ENCODE peak calls at places on chromosomes 12 and 14, in eight cellular contexts. L, Q, V, A, O, U, G and F are unnamed samples.

GRCh38 chr14:57833304-57833703 is 32.6 kb downstream of the SLC35F4 start:
- DNase-seq in Q (peak), V (peak), A (no peak), G (peak), U (no peak), L (peak), O (no peak), F (peak)

GRCh38 chr14:90111895-90112534 is 50.2 kb downstream of the KCNK13 start:
- DNase-seq in O (no peak), V (peak), Q (peak), L (peak), G (peak), U (no peak), A (no peak), F (peak)

GRCh38 chr12:4114986-4115385 is 158.6 kb upstream of the CCND2 start:
- DNase-seq in L (no peak), G (no peak), U (no peak), Q (no peak), A (no peak), V (no peak), O (peak), F (no peak)

GRCh38 chr12:13913371-13913770 is 68.0 kb downstream of the GRIN2B start:
- DNase-seq in A (no peak), V (no peak), G (no peak), L (no peak), U (no peak), O (no peak), Q (no peak), F (no peak)

GRCh38 chr14:95620659-95621059 is 65.6 kb upstream of the TCL1B start:
- DNase-seq in G (no peak), L (peak), Q (no peak), U (no peak), V (no peak), O (peak), A (peak), F (no peak)

GRCh38 chr14:73850940-73851339 is 691 bp upstream of the PTGR2 start:
- DNase-seq in A (no peak), U (no peak), V (no peak), G (no peak), O (no peak), Q (peak), L (peak), F (no peak)

GRCh38 chr14:99564256-99564902 is 39.6 kb downstream of the CCDC85C start:
- DNase-seq in A (peak), O (no peak), G (peak), V (peak), L (peak), U (peak), Q (peak), F (peak)

GRCh38 chr12:18750087-18750486 is 12.2 kb downstream of the CAPZA3 start:
- DNase-seq in A (no peak), G (no peak), L (peak), Q (peak), O (no peak), V (no peak), U (no peak), F (no peak)

GRCh38 chr12:62304560-62304959 is 44.4 kb downstream of the USP15 start:
- DNase-seq in Q (no peak), V (no peak), U (no peak), A (no peak), G (no peak), L (no peak), O (no peak), F (no peak)

GRCh38 chr12:12804432-12804886 is 8.7 kb upstream of the DDX47 start:
- DNase-seq in Q (peak), L (peak), G (peak), U (no peak), A (no peak), V (peak), O (no peak), F (peak)

DNA sequence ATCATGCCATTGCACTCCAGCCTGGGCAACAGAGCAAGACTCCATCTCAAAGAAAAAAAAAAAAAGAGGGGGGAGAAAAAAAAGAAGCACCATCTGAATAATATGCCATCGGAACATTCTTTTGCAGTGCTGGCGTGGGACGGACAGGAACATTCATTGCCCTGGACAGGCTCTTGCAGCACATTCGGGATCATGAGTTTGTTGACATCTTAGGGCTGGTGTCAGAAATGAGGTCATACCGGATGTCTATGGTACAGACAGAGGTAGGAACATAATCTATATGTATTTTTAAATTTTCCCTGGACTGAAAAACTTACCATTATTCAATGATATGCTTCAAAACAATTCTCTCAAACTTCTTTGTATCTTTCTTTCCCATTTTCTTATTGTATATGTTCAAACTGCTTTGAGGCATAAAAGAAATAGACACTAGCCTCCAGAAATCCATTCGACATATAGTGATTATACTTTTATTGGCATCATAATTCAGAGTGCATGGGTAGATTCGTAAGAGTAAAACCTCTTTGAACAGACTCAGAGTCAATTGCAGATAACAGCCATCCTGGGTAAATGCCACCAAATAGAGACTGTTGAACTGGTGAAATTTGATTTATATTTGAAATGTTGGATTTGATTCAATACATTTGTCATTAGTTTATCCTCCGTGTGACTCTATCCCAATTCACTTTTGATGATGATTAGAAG is 199.7 kb downstream of the EPS8 start:
- DNase-seq in U (no peak), Q (no peak), G (no peak), V (no peak), L (no peak), O (no peak), A (no peak), F (no peak)
- H3K4me3 ChIP-seq in U (no peak), Q (no peak), G (no peak), V (no peak), L (no peak), O (no peak), A (no peak), F (peak)

GRCh38 chr12:119183942-119184695 is 5.4 kb downstream of the HSPB8 start:
- DNase-seq in L (no peak), O (no peak), U (peak), A (peak), Q (no peak), V (no peak), G (no peak), F (no peak)
- H3K4me3 ChIP-seq in L (no peak), O (no peak), U (peak), A (no peak), Q (no peak), V (no peak), G (no peak), F (no peak)

GRCh38 chr12:55743967-55744931 is 1.3 kb downstream of the GDF11 start:
- DNase-seq in G (no peak), O (no peak), L (no peak), Q (no peak), U (no peak), V (no peak), A (no peak), F (no peak)

GRCh38 chr12:55746147-55746912 is 3.4 kb downstream of the GDF11 start:
- DNase-seq in L (no peak), A (no peak), Q (no peak), G (no peak), U (no peak), O (no peak), V (no peak), F (no peak)

GRCh38 chr12:55746913-55747231 is 4.0 kb downstream of the GDF11 start:
- DNase-seq in U (no peak), A (no peak), O (no peak), V (no peak), G (no peak), L (no peak), Q (no peak), F (no peak)

GRCh38 chr12:55743131-55743921 is 404 bp downstream of the GDF11 start:
- DNase-seq in V (no peak), U (peak), L (peak), Q (peak), A (peak), G (no peak), O (peak), F (peak)

DNA sequence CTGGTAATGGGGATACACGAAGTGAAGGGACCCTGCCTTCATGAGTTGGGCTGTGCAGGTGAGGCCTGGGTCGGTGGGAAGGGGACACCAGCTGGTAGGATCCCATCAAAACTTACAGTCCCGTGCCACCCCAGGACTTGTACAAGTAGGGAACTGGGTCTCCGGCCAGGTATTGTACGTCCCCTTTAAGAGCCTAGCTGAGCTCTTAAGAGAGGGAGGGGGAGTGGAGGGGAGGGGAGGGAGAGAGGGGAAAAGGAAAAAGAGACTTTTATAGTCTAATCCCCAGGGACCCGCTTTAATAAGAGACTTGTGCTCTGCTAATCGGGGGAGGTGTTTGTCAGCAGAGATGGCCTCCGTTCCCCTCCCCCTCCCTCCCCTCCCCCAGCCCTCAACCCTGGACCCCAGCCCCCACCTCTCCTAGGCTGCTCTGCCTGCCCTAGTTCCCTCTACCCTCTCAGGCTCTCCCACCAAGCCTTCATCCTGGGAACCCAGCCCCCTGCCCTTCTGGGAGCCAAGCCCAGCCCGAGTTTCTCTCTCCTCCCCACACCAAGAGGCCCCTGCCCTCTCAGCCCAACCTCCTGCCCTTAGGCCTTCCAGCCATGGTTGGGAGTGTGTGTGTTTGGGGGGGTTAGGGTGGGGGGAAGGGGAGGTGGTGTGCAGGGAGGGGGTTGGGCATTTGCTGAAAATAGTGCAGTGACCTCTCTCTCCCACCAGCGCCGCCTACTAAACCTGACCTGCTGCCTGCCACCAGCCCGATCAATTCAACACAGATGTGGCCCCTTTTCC is 2.6 kb downstream of the GDF11 start:
- DNase-seq in G (no peak), L (no peak), A (no peak), Q (no peak), U (peak), O (no peak), V (no peak), F (no peak)
- H3K4me3 ChIP-seq in G (peak), L (peak), A (no peak), Q (peak), U (peak), O (no peak), V (peak), F (peak)

GRCh38 chr12:59665692-59666091 is 69.9 kb downstream of the SLC16A7 start:
- DNase-seq in A (no peak), L (no peak), U (no peak), V (no peak), O (no peak), G (no peak), Q (no peak), F (no peak)
- H3K4me3 ChIP-seq in A (no peak), L (no peak), U (peak), V (no peak), O (no peak), G (no peak), Q (no peak), F (no peak)

GRCh38 chr14:49770212-49770817 is 2.4 kb downstream of the KLHDC2 start:
- DNase-seq in V (no peak), Q (peak), A (no peak), U (no peak), G (no peak), O (no peak), L (peak), F (peak)
- H3K4me3 ChIP-seq in V (peak), Q (peak), A (no peak), U (peak), G (no peak), O (no peak), L (peak), F (peak)

DNA sequence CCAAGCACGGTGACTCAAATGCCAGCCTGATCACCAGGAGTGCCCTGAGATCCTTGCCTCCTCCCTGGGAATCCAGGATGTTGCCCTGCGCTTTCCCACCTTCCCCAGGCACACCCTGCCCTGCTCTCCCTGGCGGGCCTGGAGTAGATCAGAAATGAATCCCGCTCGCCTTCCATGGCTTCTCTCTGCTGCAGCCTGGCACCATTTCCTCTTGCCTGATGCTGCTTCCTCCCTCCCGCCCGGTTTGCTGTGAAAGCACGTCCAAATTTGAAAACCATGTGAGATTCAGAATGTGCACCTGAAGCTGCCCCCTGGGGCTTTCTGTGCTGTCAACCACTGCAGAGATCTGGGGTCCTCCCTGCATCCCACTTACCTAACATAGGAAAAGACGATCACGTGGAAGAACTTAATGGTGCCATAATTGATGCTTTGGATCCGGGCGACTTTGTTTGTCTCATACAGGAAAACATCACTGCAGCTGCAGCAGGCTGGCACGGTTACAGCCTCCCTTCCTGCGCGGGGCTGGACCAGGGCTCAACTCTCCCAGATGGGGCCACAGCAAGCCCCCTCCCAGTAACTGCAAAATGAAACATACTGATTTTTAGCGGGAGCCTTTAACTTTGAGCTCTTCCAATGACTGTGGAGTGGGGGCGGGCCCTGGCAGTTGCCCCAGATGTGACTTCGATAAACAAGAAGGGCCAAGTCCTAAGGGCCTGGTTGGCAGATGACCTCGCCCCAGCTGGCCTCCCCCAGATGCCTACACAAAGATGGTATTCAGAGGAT is 24.9 kb upstream of the C12orf76 start:
- DNase-seq in Q (peak), L (peak), V (no peak), G (no peak), U (peak), O (peak), A (peak), F (no peak)
- H3K4me3 ChIP-seq in Q (peak), L (peak), V (peak), G (peak), U (peak), O (peak), A (no peak), F (peak)

GRCh38 chr14:21093018-21093417 is 5.4 kb downstream of the ZNF219 start:
- DNase-seq in Q (no peak), A (no peak), V (no peak), O (no peak), G (no peak), L (no peak), U (no peak), F (no peak)
- H3K4me3 ChIP-seq in Q (no peak), A (peak), V (no peak), O (no peak), G (no peak), L (no peak), U (no peak), F (no peak)

DNA sequence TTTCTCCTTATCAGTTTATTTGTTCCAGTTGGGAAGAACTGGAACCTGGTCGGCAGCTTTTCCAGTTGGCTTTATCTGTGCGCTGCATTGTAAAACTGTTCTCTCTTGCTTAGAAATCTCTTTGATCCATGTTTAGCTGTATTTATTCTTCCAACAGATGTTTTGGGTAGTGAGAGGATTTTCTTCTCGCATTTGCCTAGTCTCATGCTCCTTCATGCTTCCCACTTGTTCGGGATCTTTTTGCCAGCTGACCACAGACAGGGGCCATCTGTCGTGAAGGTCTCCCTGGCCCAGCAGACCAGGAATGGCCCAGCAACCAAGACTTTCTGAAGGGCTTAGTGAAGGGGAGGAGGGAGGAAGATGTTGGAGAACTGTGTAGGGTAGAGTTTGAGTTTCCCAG is 21.6 kb downstream of the NTF3 start:
- DNase-seq in L (no peak), A (no peak), V (no peak), O (no peak), Q (no peak), U (no peak), G (no peak), F (no peak)
- H3K4me3 ChIP-seq in L (no peak), A (no peak), V (no peak), O (no peak), Q (no peak), U (no peak), G (no peak), F (no peak)

DNA sequence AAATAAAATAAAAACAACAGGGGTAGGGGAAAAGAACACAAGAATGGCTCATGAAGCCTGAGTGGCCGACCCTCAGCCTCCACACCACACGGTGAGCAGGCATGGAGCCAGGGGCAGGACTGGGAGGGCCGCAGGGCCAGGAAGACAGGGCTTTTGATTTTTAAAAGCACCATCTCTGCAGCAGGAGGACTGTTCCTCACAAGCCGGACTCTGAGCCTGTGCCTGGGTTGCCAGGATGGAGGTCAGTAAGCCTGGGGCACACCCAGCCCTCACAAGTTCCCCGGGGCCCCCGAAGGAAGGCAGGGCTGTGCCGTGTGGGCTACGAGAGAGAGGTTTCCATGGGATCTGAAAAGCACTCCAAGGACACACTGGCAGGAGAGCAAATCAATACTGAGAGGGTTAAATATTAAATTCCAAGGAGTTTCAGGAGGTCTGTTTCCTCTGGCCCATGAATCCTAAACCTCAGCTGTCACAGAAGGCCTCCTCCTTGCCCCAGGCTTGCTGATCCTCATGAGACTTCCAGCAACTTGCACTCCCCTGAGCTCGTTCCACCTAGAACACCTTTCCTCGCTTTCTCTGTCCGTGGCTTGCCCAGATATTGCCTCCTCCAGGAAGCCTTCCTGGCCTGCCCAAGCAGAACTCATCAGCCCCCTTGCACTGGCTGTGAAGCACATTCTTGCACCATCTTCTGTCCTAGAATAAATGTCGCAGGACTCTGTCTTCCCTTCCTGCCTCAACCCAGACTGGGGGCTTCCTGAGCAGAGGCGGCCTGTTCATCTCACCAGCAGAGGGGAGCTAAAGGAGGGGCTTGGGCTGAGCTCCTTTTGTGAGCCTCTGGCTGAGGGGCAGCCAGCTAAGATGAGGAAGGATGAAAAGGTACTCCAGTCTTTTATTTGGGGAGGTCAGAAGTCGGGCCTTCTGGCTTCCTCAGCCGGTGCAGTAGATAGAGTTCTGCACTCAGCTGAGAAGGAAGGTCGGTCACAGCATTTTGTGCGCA is 64.6 kb downstream of the CCDC88C start:
- DNase-seq in L (no peak), Q (no peak), U (no peak), O (no peak), V (no peak), G (no peak), A (no peak), F (no peak)
- H3K4me3 ChIP-seq in L (no peak), Q (no peak), U (no peak), O (no peak), V (no peak), G (no peak), A (no peak), F (no peak)

GRCh38 chr14:101815994-101816393 is 54.5 kb downstream of the PPP2R5C start:
- DNase-seq in L (no peak), O (no peak), U (no peak), A (no peak), G (no peak), Q (no peak), V (no peak), F (no peak)

GRCh38 chr14:101820283-101820798 is 58.8 kb downstream of the PPP2R5C start:
- DNase-seq in G (no peak), O (peak), L (no peak), Q (no peak), V (no peak), U (no peak), A (no peak), F (no peak)

GRCh38 chr14:101819251-101819990 is 57.9 kb downstream of the PPP2R5C start:
- DNase-seq in L (no peak), U (no peak), V (no peak), G (no peak), O (peak), A (no peak), Q (no peak), F (no peak)

GRCh38 chr14:101814869-101815268 is 53.4 kb downstream of the PPP2R5C start:
- DNase-seq in U (no peak), V (no peak), O (no peak), A (no peak), Q (no peak), L (no peak), G (no peak), F (no peak)

DNA sequence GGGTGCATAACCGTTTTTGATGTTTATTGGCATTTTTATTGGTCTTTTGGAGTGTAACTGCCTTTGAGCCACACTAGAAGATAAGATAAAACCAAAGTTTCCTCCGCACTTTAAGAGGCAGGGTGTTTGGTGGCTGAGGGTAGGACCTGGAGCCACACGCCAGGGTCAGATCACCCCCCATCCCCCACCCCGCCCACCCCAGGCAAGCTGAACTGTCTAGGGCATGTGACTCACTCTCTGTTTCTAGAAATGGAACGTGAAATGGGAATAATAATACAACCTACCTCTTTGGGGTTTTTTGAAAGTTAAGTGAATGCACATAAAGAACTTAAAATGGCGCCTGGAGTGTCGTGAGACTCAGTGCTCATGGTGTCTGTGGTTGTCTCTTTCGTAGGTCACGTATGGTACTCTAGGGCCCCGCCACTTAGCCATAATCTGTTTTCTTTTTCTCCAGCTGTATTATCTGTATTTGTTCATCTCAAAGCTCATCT is 56.0 kb downstream of the PPP2R5C start:
- DNase-seq in L (no peak), G (no peak), O (peak), V (no peak), Q (no peak), A (no peak), U (no peak), F (no peak)
- H3K4me3 ChIP-seq in L (no peak), G (no peak), O (peak), V (no peak), Q (no peak), A (no peak), U (no peak), F (no peak)